ENCODE peak calls at places on chromosomes 7 and 10, in four cellular contexts. D is neural progenitor cell; Y is CD4-positive, alpha-beta T cell; X is hepatocyte. G is an unnamed sample. For H3K9me3, the result is how much of the 10 kb centered on the place peaks cover.

GRCh38 chr7:19213746-19214145 is 68.5 kb upstream of the FERD3L start:
- DNase-seq in D (no peak), Y (no peak), X (no peak), G (no peak)

GRCh38 chr7:141301544-141301943 is 227.7 kb downstream of the TMEM178B start:
- DNase-seq in D (no peak), Y (no peak), X (no peak), G (no peak)

GRCh38 chr10:26861326-26861998 is 704 bp upstream of the ABI1 start:
- DNase-seq in D (no peak), Y (no peak), X (no peak), G (no peak)

GRCh38 chr10:7260412-7260900 is 150.4 kb downstream of the SFMBT2 start:
- DNase-seq in D (peak), Y (no peak), X (peak), G (no peak)

GRCh38 chr10:47256753-47257336 is 43.2 kb upstream of the GDF10 start:
- DNase-seq in D (no peak), Y (no peak), X (no peak), G (no peak)

GRCh38 chr7:137741443-137741842 is 105.3 kb downstream of the DGKI start:
- DNase-seq in D (no peak), Y (no peak), X (no peak), G (no peak)

GRCh38 chr7:138328215-138328614 is 131.8 kb upstream of the TRIM24 start:
- DNase-seq in D (no peak), Y (no peak), X (no peak), G (no peak)

GRCh38 chr7:147193476-147193875 is 1076.9 kb downstream of the CNTNAP2 start:
- DNase-seq in D (peak), Y (no peak), X (no peak), G (no peak)

DNA sequence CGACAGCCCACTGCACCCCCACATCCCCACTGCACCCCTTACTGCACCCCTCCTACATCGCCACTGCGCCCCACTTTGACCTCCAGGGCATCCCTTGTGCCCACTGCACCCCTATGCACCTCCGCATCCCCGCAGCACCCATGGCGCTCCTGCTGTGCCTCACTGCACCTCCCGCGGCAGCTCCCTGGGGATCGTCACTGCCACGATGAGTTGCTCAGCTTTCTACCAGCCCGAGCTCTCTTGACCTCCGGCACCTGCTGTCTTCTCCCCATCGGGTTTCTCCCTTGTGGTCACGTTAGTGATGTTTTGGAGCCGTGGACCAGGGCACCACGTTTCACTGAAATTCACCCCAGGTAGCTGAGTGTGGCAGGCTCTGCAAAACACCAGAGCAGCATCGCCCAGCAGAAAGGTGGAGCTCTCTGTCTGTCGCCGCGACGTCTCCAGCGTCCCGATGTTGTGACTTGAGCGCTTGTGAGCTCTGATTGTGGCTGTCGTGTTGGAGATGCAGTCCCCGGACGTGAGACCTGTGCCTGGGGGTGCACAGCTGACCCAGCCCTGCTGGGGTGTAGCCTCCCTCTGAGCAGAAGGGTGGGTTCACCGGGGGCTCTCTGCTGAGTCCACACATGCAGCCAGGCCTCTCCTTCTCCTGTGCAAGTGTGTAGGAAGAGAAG is 147.7 kb downstream of the DNAJB6 start:
- DNase-seq in D (no peak), Y (no peak), X (no peak), G (no peak)
- H3K9me3 ChIP-seq in D (under half), Y (under half), X (under half), G (under half)

DNA sequence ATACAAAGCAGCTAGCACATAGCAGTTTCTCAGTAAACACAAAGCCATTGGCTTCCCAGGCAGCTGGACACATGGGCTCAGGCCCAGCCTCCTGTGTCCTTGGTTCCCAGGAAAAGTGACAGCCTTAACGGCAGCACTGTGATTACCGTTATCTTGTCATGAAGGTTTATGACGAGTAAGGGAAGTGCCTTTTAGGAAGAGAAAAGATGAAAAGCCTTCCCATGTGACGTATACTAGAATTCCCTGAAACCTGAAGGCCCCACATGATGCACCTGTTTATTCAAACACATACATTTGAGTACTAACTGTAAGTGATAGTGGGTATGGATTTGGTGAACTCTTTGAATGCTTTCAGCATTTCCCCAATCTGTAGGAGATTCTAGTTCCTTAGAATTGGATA is 244.2 kb downstream of the DPP6 start:
- DNase-seq in D (no peak), Y (no peak), X (no peak), G (no peak)
- H3K9me3 ChIP-seq in D (under half), Y (under half), X (under half), G (under half)

DNA sequence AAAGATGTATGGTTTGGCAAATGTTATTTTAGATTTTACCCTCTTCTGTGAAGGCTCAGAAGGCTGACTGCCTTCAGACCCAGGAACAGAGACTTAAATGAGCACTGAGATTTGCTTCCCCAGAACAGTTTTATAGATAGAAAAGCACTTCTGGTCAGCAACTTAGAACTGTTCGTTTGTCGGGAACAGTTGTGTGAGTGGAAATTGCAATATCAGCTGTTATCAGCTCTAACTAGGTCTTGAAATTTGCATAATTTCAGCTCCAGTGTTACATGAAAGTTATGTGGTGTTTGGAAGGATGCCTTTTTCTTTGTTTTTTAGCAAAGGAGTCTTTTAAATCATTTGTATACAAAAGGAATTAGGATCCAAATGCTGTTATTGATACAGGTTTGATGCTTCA is 83.8 kb upstream of the MXI1 start:
- DNase-seq in D (no peak), Y (no peak), X (no peak), G (no peak)
- H3K9me3 ChIP-seq in D (under half), Y (under half), X (under half), G (under half)

DNA sequence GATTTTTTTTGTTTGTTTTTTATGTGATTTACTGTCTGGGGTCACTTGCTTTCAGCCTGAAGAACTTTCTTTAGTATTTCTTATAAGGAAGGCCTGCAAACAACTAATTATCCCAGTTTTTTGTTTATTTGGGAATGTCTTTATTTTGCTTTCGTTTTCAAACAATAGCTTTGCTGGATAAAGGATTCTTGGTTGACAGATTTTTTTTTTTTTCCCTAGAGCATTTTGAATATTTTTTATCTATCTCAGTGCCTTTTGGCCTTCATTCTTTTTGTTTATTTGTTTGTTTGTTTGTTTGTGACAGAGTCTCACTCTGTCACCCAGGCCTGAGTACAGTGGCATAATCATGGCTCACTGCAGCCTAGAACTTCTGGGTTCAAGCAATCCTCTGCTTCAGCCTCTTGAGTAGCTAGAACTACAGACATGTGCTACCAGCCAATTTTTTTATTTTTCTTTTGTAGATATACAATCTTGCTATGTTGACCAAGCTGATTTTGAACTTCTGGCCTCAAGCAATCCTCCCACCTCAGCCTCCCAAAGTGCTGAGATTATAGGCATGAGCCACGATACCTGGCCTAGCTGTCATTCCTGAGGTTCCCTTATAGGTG is 46.3 kb upstream of the FZD9 start:
- DNase-seq in D (no peak), Y (no peak), X (no peak), G (no peak)
- H3K9me3 ChIP-seq in D (under half), Y (under half), X (under half), G (under half)

DNA sequence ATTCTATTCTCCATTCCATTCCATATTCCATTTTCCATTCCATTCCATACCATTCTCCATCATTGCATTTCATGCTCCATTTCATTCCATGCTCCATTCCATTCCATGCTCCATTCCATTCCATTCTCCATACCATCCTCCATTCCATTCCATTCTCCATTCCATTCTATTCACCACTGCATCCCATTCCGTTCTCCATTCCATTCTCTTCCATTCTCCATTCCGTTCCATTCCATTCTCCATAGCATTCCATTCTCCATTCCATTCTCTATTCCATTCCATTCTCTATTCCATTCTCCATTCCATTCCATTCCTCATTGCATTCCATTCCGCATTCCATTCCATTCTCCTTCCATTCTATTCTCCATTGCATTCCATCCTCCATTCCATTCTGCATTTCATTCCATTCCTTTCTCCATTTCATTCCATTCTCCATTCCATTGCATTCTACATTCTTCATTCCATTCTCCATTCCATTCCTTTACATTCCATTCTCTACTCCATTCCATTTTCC is 84.0 kb downstream of the NSUN6 start:
- DNase-seq in D (no peak), Y (no peak), X (no peak), G (no peak)
- H3K9me3 ChIP-seq in D (under half), Y (under half), X (under half), G (under half)

GRCh38 chr7:57529931-57530330 is 80.0 kb downstream of the ZNF716 start:
- DNase-seq in D (no peak), Y (no peak), X (no peak), G (no peak)
- H3K9me3 ChIP-seq in D (under half), Y (under half), X (under half), G (under half)

GRCh38 chr7:157595086-157595855 is 258.5 kb downstream of the DNAJB6 start:
- DNase-seq in D (no peak), Y (no peak), X (no peak), G (no peak)
- H3K9me3 ChIP-seq in D (under half), Y (under half), X (under half), G (under half)

G was measured in T-helper 17 cell.